ENCODE peak calls at places on chromosome 21, in eight cellular contexts. P, Q, X, T, W, M, D and N are unnamed samples.

GRCh38 chr21:30984897-30985296 is 53.4 kb downstream of the KRTAP19-8 start:
- DNase-seq in P (no peak), Q (peak), X (no peak), T (no peak), W (no peak), M (no peak), D (no peak), N (no peak)

GRCh38 chr21:15441060-15441493 is 288.7 kb upstream of the USP25 start:
- DNase-seq in P (no peak), Q (no peak), X (no peak), T (no peak), W (no peak), M (no peak), D (no peak), N (no peak)

GRCh38 chr21:15682977-15683376 is 46.8 kb upstream of the USP25 start:
- DNase-seq in P (no peak), Q (peak), X (no peak), T (no peak), W (no peak), M (no peak), D (peak), N (no peak)

GRCh38 chr21:36661511-36662309 is 37.2 kb upstream of the SIM2 start:
- DNase-seq in P (no peak), Q (peak), X (peak), T (peak), W (no peak), M (no peak), D (peak), N (peak)

GRCh38 chr21:21436012-21436545 is 437.9 kb downstream of the NCAM2 start:
- DNase-seq in P (no peak), Q (no peak), X (no peak), T (no peak), W (no peak), M (no peak), D (peak), N (no peak)

GRCh38 chr21:33368576-33368975 is 34.6 kb upstream of the IFNGR2 start:
- DNase-seq in P (no peak), Q (no peak), X (no peak), T (no peak), W (no peak), M (no peak), D (no peak), N (no peak)

GRCh38 chr21:27725916-27726315 is 759.0 kb upstream of the ADAMTS5 start:
- DNase-seq in P (no peak), Q (no peak), X (no peak), T (no peak), W (no peak), M (no peak), D (no peak), N (no peak)

GRCh38 chr21:14869984-14870840 is 194.6 kb downstream of the NRIP1 start:
- DNase-seq in P (no peak), Q (no peak), X (no peak), T (no peak), W (no peak), M (no peak), D (no peak), N (no peak)

GRCh38 chr21:41251961-41252642 is 64.5 kb upstream of the FAM3B start:
- DNase-seq in P (no peak), Q (no peak), X (no peak), T (no peak), W (no peak), M (no peak), D (no peak), N (no peak)

GRCh38 chr21:32819702-32820101 is 48.1 kb upstream of the PAXBP1 start:
- DNase-seq in P (no peak), Q (no peak), X (no peak), T (peak), W (no peak), M (no peak), D (peak), N (no peak)

GRCh38 chr21:43775795-43776430 is at the start of gene CSTB:
- DNase-seq in P (peak), Q (peak), X (peak), T (peak), W (peak), M (peak), D (peak), N (peak)